ENCODE peak calls at places on chromosomes 16 and 17, in ten cellular contexts. Y, B, X, I, H, G, S, F, Q and R are unnamed samples. For H3K4me1 and H3K36me3, the result is how much of the 10 kb centered on the place peaks cover.

GRCh38 chr17:4782652-4783051 is 3.5 kb downstream of the VMO1 start:
- DNase-seq in Y (no peak), B (no peak), X (no peak), I (peak), H (no peak), G (no peak), S (no peak), F (no peak), Q (no peak), R (no peak)

GRCh38 chr17:6862122-6862521 is 30.6 kb upstream of the TEKT1 start:
- DNase-seq in Y (no peak), B (no peak), X (no peak), I (no peak), H (no peak), G (no peak), S (no peak), F (no peak), Q (no peak), R (no peak)

GRCh38 chr16:54801445-54801844 is 129.2 kb upstream of the IRX5 start:
- DNase-seq in Y (no peak), B (no peak), X (no peak), I (no peak), H (no peak), G (no peak), S (no peak), F (no peak), Q (no peak), R (no peak)

GRCh38 chr17:68785565-68786486 is 169.4 kb downstream of the ABCA8 start:
- DNase-seq in Y (no peak), B (no peak), X (no peak), I (no peak), H (no peak), G (no peak), S (no peak), F (no peak), Q (no peak), R (no peak)

GRCh38 chr16:67525176-67525860 is 3.3 kb upstream of the RIPOR1 start:
- DNase-seq in Y (peak), B (no peak), X (no peak), I (no peak), H (no peak), G (no peak), S (no peak), F (no peak), Q (peak), R (no peak)

GRCh38 chr17:19364699-19365498 is 2.4 kb upstream of the B9D1 start:
- DNase-seq in Y (no peak), B (no peak), X (no peak), I (peak), H (no peak), G (no peak), S (peak), F (no peak), Q (peak), R (peak)

GRCh38 chr16:47732806-47733150 is 271.6 kb downstream of the PHKB start:
- DNase-seq in Y (peak), B (no peak), X (no peak), I (no peak), H (no peak), G (no peak), S (no peak), F (no peak), Q (peak), R (peak)

GRCh38 chr17:38325221-38325851 is 18.4 kb downstream of the GPR179 start:
- DNase-seq in Y (no peak), B (no peak), X (no peak), I (no peak), H (no peak), G (peak), S (no peak), F (no peak), Q (no peak), R (peak)

GRCh38 chr17:82823004-82823403 is 16.8 kb downstream of the ZNF750 start:
- DNase-seq in Y (no peak), B (peak), X (no peak), I (no peak), H (no peak), G (no peak), S (peak), F (no peak), Q (no peak), R (no peak)

GRCh38 chr17:50199651-50200446 is 1.6 kb downstream of the COL1A1 start:
- DNase-seq in Y (peak), B (peak), X (peak), I (peak), H (peak), G (peak), S (peak), F (peak), Q (peak), R (peak)

GRCh38 chr16:15502041-15502725 is 67.8 kb downstream of the BMERB1 start:
- DNase-seq in Y (peak), B (no peak), X (no peak), I (no peak), H (no peak), G (no peak), S (no peak), F (no peak), Q (peak), R (peak)

GRCh38 chr16:70741779-70742125 is 55.9 kb upstream of the MTSS2 start:
- DNase-seq in Y (no peak), B (no peak), X (no peak), I (no peak), H (no peak), G (no peak), S (no peak), F (no peak), Q (no peak), R (no peak)

GRCh38 chr17:9271989-9272388 is 250.7 kb downstream of the NTN1 start:
- DNase-seq in Y (no peak), B (peak), X (no peak), I (no peak), H (no peak), G (no peak), S (no peak), F (no peak), Q (no peak), R (no peak)

GRCh38 chr17:7330099-7331015 is 1.2 kb upstream of the NEURL4 start:
- DNase-seq in Y (peak), B (peak), X (peak), I (peak), H (peak), G (peak), S (peak), F (peak), Q (peak), R (peak)

GRCh38 chr16:55370762-55371482 is 46.9 kb downstream of the IRX6 start:
- DNase-seq in Y (peak), B (peak), X (peak), I (peak), H (peak), G (no peak), S (peak), F (no peak), Q (peak), R (peak)

GRCh38 chr16:569445-570254 is at the start of gene PIGQ:
- DNase-seq in Y (peak), B (peak), X (peak), I (peak), H (peak), G (peak), S (peak), F (peak), Q (peak), R (peak)

GRCh38 chr16:31537362-31537921 is 9.7 kb downstream of the AHSP start:
- DNase-seq in Y (no peak), B (no peak), X (no peak), I (peak), H (no peak), G (no peak), S (peak), F (no peak), Q (no peak), R (no peak)

GRCh38 chr17:19905514-19905913 is 37.8 kb upstream of the ULK2 start:
- DNase-seq in Y (no peak), B (no peak), X (no peak), I (no peak), H (no peak), G (no peak), S (no peak), F (no peak), Q (no peak), R (no peak)

GRCh38 chr16:28098959-28099945 is 35.7 kb upstream of the GSG1L start:
- DNase-seq in Y (no peak), B (no peak), X (peak), I (peak), H (no peak), G (no peak), S (no peak), F (no peak), Q (no peak), R (no peak)

GRCh38 chr16:77723108-77723514 is 797 bp downstream of the NUDT7 start:
- DNase-seq in Y (peak), B (peak), X (no peak), I (no peak), H (no peak), G (peak), S (peak), F (no peak), Q (peak), R (peak)

GRCh38 chr16:8866118-8866883 is 2.5 kb downstream of the CARHSP1 start:
- DNase-seq in Y (no peak), B (peak), X (peak), I (no peak), H (peak), G (no peak), S (peak), F (no peak), Q (no peak), R (peak)

GRCh38 chr16:81608515-81609209 is 164.1 kb downstream of the CMIP start:
- DNase-seq in Y (peak), B (no peak), X (no peak), I (no peak), H (no peak), G (peak), S (no peak), F (no peak), Q (peak), R (peak)

GRCh38 chr17:69874220-69874670 is 200.8 kb upstream of the KCNJ16 start:
- DNase-seq in Y (peak), B (no peak), X (no peak), I (no peak), H (no peak), G (no peak), S (no peak), F (no peak), Q (peak), R (peak)

GRCh38 chr16:59213952-59214351 is 479.8 kb upstream of the GOT2 start:
- DNase-seq in Y (no peak), B (no peak), X (no peak), I (no peak), H (no peak), G (no peak), S (no peak), F (no peak), Q (no peak), R (no peak)

GRCh38 chr16:53511403-53512280 is 8.6 kb upstream of the AKTIP start:
- DNase-seq in Y (no peak), B (no peak), X (no peak), I (no peak), H (no peak), G (no peak), S (no peak), F (no peak), Q (no peak), R (no peak)

GRCh38 chr16:83354015-83354414 is 453.8 kb upstream of the HSBP1 start:
- DNase-seq in Y (no peak), B (peak), X (no peak), I (no peak), H (no peak), G (no peak), S (no peak), F (no peak), Q (no peak), R (no peak)

GRCh38 chr16:85988723-85989313 is 89.9 kb downstream of the IRF8 start:
- DNase-seq in Y (no peak), B (no peak), X (no peak), I (no peak), H (no peak), G (peak), S (no peak), F (no peak), Q (no peak), R (no peak)

GRCh38 chr17:61325382-61326073 is 74.1 kb upstream of the TBX2 start:
- DNase-seq in Y (peak), B (no peak), X (no peak), I (no peak), H (no peak), G (no peak), S (peak), F (no peak), Q (no peak), R (peak)

GRCh38 chr16:10121496-10121895 is 60.7 kb downstream of the GRIN2A start:
- DNase-seq in Y (peak), B (no peak), X (no peak), I (no peak), H (no peak), G (no peak), S (no peak), F (no peak), Q (peak), R (peak)

GRCh38 chr17:21029515-21029914 is 13.3 kb downstream of the USP22 start:
- DNase-seq in Y (no peak), B (no peak), X (no peak), I (no peak), H (no peak), G (no peak), S (no peak), F (no peak), Q (no peak), R (no peak)

GRCh38 chr17:35023538-35023937 is 40.0 kb downstream of the RFFL start:
- DNase-seq in Y (no peak), B (no peak), X (no peak), I (no peak), H (peak), G (no peak), S (no peak), F (no peak), Q (peak), R (no peak)

GRCh38 chr17:14205992-14206461 is 30.6 kb downstream of the CDRT15 start:
- DNase-seq in Y (no peak), B (peak), X (no peak), I (peak), H (peak), G (no peak), S (no peak), F (peak), Q (peak), R (no peak)

GRCh38 chr17:71412803-71413202 is 708.0 kb upstream of the SOX9 start:
- DNase-seq in Y (peak), B (no peak), X (no peak), I (no peak), H (no peak), G (peak), S (no peak), F (no peak), Q (peak), R (peak)

GRCh38 chr16:74698220-74698619 is 2.4 kb downstream of the MLKL start:
- DNase-seq in Y (peak), B (no peak), X (no peak), I (no peak), H (no peak), G (no peak), S (no peak), F (no peak), Q (peak), R (no peak)

GRCh38 chr17:1089915-1090314 is 89.9 kb downstream of the ABR start:
- DNase-seq in Y (no peak), B (no peak), X (peak), I (peak), H (peak), G (no peak), S (no peak), F (no peak), Q (no peak), R (no peak)

GRCh38 chr17:72565006-72565405 is 444.2 kb downstream of the SOX9 start:
- DNase-seq in Y (no peak), B (no peak), X (no peak), I (no peak), H (no peak), G (no peak), S (no peak), F (no peak), Q (no peak), R (no peak)

GRCh38 chr17:32933881-32934280 is 5.9 kb downstream of the TMEM98 start:
- DNase-seq in Y (peak), B (no peak), X (no peak), I (no peak), H (no peak), G (no peak), S (no peak), F (no peak), Q (no peak), R (no peak)

GRCh38 chr17:78883090-78883532 is 19.9 kb downstream of the CEP295NL start:
- DNase-seq in Y (peak), B (peak), X (peak), I (peak), H (no peak), G (no peak), S (no peak), F (no peak), Q (no peak), R (peak)

GRCh38 chr17:79937435-79937870 is 98.2 kb upstream of the CBX4 start:
- DNase-seq in Y (no peak), B (no peak), X (peak), I (no peak), H (no peak), G (no peak), S (no peak), F (no peak), Q (no peak), R (no peak)
- H3K4me3 ChIP-seq in Y (no peak), B (no peak), X (no peak), I (no peak), H (no peak), G (no peak), S (no peak), F (peak), Q (no peak), R (no peak)

DNA sequence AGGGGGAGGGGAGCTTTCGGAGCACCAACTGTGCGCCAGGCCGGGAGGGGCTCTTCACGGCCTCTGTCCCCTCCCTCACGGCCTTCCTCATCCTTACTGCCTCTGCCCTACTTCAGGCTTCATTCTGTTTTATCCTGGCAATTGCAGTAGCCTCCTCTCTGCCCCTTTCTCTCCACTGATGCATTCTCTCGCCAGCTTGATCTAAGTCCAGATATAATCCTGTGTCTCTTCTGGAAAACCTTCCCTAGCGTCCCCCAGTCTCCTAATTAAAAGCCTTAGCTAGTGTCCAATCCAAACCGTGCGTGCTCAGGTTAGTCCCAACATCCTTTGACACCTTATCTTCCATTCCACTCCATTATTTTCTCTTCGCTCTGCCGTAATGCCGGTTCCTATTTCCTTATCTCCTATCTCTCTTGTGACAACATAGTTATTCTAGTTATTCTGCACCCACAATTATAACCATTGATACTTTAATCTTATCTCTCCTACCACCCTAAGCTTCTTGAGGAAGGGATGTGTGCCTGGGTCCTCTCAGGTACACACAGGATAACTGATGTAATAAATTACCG is 856 bp downstream of the ZNF48 start:
- DNase-seq in Y (no peak), B (no peak), X (no peak), I (no peak), H (no peak), G (no peak), S (no peak), F (no peak), Q (no peak), R (no peak)
- H3K4me1 ChIP-seq in Y (under half), B (under half), X (under half), I (under half), H (under half), G (under half), S (under half), F (half or more), Q (under half), R (under half)

DNA sequence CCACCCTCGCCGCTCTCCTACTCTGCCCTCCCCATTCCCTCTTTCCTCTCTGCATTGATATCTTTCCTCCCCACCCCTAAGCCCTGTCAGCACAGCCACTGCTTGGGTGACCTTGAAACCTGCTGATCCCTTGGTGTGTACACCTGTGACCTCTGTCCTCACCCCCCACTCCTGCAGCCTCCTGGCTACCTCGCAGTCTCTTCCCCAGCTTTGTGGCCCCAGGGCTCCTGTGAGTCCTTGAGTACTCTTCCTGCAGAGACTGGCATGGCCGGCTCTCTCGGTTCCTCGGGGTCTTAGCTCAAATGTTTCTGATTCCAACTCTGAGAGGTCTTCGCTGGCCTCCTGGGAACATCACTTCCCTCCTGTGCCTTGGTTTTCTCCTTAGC is 31.7 kb downstream of the ADCY7 start:
- DNase-seq in Y (no peak), B (peak), X (no peak), I (peak), H (no peak), G (no peak), S (no peak), F (no peak), Q (no peak), R (no peak)
- H3K36me3 ChIP-seq in Y (under half), B (under half), X (under half), I (half or more), H (under half), G (half or more), S (under half), F (half or more), Q (under half), R (under half)

GRCh38 chr17:65013613-65014391 is 42.7 kb downstream of the GNA13 start:
- DNase-seq in Y (peak), B (no peak), X (no peak), I (no peak), H (no peak), G (no peak), S (no peak), F (peak), Q (peak), R (peak)

GRCh38 chr17:65005858-65006257 is 50.7 kb downstream of the GNA13 start:
- DNase-seq in Y (no peak), B (no peak), X (no peak), I (no peak), H (no peak), G (no peak), S (no peak), F (no peak), Q (no peak), R (no peak)

GRCh38 chr17:65008877-65009276 is 47.7 kb downstream of the GNA13 start:
- DNase-seq in Y (no peak), B (no peak), X (no peak), I (no peak), H (no peak), G (no peak), S (no peak), F (no peak), Q (no peak), R (no peak)

GRCh38 chr17:65011047-65011446 is 45.5 kb downstream of the GNA13 start:
- DNase-seq in Y (no peak), B (no peak), X (no peak), I (no peak), H (no peak), G (no peak), S (no peak), F (no peak), Q (no peak), R (no peak)

DNA sequence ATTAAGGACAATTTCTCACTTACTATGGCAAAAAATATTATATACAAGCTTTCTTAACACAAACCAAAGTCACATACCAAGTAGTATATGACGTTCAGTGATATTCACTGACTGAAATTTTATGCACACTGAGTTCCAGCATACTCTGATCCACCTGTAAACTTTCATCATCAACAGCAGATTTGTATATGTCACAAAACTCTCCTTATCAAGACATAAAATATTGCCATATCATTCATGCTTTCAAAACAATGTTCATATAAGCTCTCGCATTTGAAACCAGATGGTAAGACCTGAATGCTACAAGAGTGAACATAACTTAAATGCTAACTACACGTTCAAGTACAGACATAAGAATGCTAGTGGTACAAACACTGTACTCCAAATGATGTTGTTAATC is 46.7 kb downstream of the GNA13 start:
- DNase-seq in Y (no peak), B (no peak), X (no peak), I (no peak), H (no peak), G (no peak), S (no peak), F (no peak), Q (no peak), R (no peak)
- H3K4me3 ChIP-seq in Y (no peak), B (no peak), X (no peak), I (no peak), H (no peak), G (no peak), S (no peak), F (no peak), Q (no peak), R (no peak)

GRCh38 chr16:88764080-88764479 is 20.9 kb downstream of the PIEZO1 start:
- DNase-seq in Y (no peak), B (no peak), X (no peak), I (no peak), H (no peak), G (no peak), S (no peak), F (no peak), Q (no peak), R (no peak)

GRCh38 chr16:88763502-88764053 is 21.4 kb downstream of the PIEZO1 start:
- DNase-seq in Y (no peak), B (no peak), X (no peak), I (peak), H (no peak), G (no peak), S (peak), F (no peak), Q (no peak), R (no peak)

GRCh38 chr16:88761830-88762229 is 23.2 kb downstream of the PIEZO1 start:
- DNase-seq in Y (no peak), B (no peak), X (no peak), I (no peak), H (peak), G (no peak), S (no peak), F (no peak), Q (no peak), R (no peak)

GRCh38 chr16:88762258-88762870 is 22.7 kb downstream of the PIEZO1 start:
- DNase-seq in Y (no peak), B (no peak), X (no peak), I (no peak), H (no peak), G (no peak), S (no peak), F (no peak), Q (no peak), R (no peak)

GRCh38 chr16:88762941-88763340 is 22.1 kb downstream of the PIEZO1 start:
- DNase-seq in Y (no peak), B (no peak), X (no peak), I (no peak), H (no peak), G (no peak), S (no peak), F (no peak), Q (no peak), R (no peak)
- H3K4me1 ChIP-seq in Y (under half), B (under half), X (under half), I (half or more), H (half or more), G (under half), S (half or more), F (under half), Q (under half), R (under half)